ENCODE peak calls at places on chromosomes 12 and 14, in eight cellular contexts. J is GM10248, Q is GM12865, O is fibroblast of lung, K is fibroblast of mammary gland, B is brain microvascular endothelial cell, X is Panc1, T is tibial artery. Z is an unnamed sample.

GRCh38 chr12:100391856-100392255 is 35.0 kb downstream of the SLC17A8 start:
- DNase-seq in O (no peak), T (no peak), K (peak), X (no peak), B (no peak), Q (no peak), J (no peak), Z (no peak)

GRCh38 chr12:57712671-57713070 is 18.7 kb downstream of the OS9 start:
- DNase-seq in B (no peak), O (no peak), J (no peak), K (no peak), T (no peak), Q (no peak), X (no peak), Z (no peak)

GRCh38 chr12:108403952-108404351 is 64.8 kb upstream of the CMKLR1 start:
- DNase-seq in O (no peak), K (no peak), J (no peak), B (no peak), Q (no peak), X (no peak), T (no peak), Z (no peak)

GRCh38 chr14:79668941-79669340 is 542.4 kb downstream of the DIO2 start:
- DNase-seq in X (no peak), K (no peak), O (no peak), B (no peak), J (no peak), Q (no peak), T (no peak), Z (no peak)

GRCh38 chr12:72465940-72466630 is 193.9 kb downstream of the TRHDE start:
- DNase-seq in B (no peak), Q (no peak), X (no peak), K (no peak), J (no peak), O (no peak), T (no peak), Z (no peak)

GRCh38 chr12:60201891-60202290 is 606.1 kb downstream of the SLC16A7 start:
- DNase-seq in O (peak), K (peak), X (no peak), J (no peak), B (peak), Q (no peak), T (no peak), Z (no peak)

GRCh38 chr12:29534935-29535334 is 37.4 kb upstream of the OVCH1 start:
- DNase-seq in O (no peak), T (no peak), B (no peak), K (peak), X (no peak), Q (no peak), J (no peak), Z (no peak)

GRCh38 chr14:56119221-56119967 is 1.2 kb downstream of the PELI2 start:
- DNase-seq in B (peak), T (peak), J (peak), Q (peak), K (peak), X (no peak), O (peak), Z (peak)

GRCh38 chr14:28751467-28752058 is 15.0 kb upstream of the FOXG1 start:
- DNase-seq in B (peak), J (no peak), K (peak), X (peak), O (peak), Q (peak), T (no peak), Z (no peak)

GRCh38 chr12:81021131-81021530 is 56.7 kb upstream of the ACSS3 start:
- DNase-seq in K (no peak), B (no peak), X (no peak), Q (no peak), T (no peak), O (no peak), J (no peak), Z (no peak)

GRCh38 chr12:125861299-125862281 is 796.4 kb downstream of the AACS start:
- DNase-seq in O (peak), X (no peak), B (no peak), K (no peak), T (no peak), Q (no peak), J (no peak), Z (no peak)

GRCh38 chr14:30410986-30411385 is 148.0 kb upstream of the G2E3 start:
- DNase-seq in T (no peak), J (no peak), K (no peak), O (no peak), Q (no peak), B (no peak), X (no peak), Z (no peak)

DNA sequence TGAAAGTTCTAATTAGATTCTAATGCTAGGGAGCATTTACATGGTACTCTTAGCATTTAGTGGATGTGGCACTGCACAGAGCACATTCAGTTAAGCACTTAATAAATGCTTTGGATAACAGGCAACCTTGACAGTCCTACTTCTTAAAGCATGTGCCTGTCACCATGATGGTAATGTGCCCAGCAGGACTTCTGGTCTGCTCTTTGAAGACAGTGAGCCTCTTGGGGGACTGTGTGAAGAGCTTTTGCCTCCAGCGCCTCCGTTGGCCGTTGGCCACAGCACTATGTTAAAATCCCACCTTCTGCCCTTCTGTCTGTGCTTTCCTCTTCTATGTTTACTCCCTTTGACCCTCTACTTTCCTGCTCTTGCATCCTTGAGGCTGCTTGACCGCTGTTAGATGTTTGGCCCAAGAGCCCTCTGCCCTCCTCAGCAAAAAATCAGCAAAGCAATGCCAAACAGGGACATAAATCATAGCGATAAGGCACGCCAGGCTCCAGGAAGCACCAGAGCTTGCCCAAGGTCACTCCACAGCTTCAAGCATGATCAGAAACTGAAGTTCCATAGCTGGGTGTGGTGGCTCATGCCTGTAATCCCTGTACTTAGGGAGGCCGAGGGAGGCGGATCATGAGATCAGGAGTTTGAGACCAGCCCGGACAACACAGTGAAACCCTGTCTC is 8.3 kb downstream of the CDKL1 start:
- DNase-seq in T (no peak), X (no peak), J (no peak), K (no peak), Q (no peak), B (no peak), O (no peak), Z (no peak)
- TF ChIP-seq CTCF in T (no peak), X (no peak), J (no peak), K (no peak), Q (no peak), B (no peak), O (no peak), Z (no peak)

DNA sequence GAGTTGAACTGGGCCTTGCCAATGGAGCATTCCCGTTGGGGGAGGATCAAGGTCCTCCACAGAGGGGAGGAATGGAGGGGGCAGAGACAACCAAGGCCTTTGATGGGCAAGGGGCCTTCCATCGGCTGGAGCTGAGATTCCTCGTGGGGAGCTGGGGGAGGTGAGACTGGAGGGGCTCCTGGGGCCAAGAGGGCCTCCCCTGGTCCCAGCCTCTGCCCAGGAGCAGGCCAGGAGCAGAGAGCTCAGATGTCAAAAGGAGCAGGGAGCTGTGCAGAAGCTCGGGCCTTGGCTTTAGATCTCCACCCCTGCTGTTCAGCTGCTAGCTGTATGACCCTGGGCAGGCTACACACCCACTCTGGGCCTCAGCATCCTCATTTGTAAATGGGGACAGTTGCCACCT is 24.0 kb downstream of the TMEM63C start:
- DNase-seq in X (no peak), K (no peak), Q (no peak), O (no peak), J (no peak), T (no peak), B (no peak), Z (no peak)
- TF ChIP-seq CTCF in X (no peak), K (no peak), Q (no peak), O (no peak), J (no peak), T (no peak), B (no peak), Z (no peak)

DNA sequence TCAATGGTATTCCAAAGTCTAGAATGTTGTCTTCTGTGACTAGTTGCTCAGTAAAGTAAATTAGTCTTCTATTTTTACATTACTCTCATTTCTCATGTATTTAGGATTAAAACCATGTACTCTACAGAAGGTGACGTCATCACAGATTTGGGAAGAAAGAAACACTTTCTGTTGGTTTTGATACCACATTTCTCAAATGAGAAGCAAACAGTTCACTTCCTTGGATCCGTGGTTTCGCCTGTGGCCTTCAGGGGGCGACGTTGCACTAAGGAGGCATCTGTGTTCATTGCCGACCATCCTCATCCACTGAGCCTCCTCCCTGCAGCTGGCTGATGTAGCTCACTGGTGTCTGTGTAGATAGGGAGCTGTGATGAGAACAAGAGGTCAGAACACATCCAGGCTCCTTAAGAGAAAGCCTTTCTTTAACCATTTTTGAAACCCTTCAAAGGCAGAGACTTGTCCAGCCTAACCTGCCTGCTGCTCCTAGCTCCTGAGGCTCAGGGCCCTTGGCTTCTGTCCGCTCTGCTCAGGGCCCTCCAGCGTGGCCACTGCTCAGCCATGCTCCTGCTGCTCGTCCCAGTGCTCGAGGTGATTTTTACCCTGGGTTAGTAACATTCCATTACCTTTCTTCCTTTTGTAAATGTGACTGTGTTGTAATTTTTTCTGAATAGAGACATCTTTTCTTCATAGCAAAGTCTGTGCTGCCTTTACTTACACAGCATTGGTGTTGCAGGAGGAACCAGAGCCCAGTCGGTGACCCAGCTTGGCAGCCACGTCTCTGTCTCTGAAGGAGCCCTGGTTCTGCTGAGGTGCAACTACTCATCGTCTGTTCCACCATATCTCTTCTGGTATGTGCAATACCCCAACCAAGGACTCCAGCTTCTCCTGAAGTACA is 220.6 kb upstream of the OR4E1 start:
- DNase-seq in O (no peak), Q (peak), J (no peak), B (no peak), K (no peak), T (no peak), X (no peak), Z (no peak)
- TF ChIP-seq CTCF in O (no peak), Q (peak), J (peak), B (peak), K (peak), T (no peak), X (peak), Z (peak)

DNA sequence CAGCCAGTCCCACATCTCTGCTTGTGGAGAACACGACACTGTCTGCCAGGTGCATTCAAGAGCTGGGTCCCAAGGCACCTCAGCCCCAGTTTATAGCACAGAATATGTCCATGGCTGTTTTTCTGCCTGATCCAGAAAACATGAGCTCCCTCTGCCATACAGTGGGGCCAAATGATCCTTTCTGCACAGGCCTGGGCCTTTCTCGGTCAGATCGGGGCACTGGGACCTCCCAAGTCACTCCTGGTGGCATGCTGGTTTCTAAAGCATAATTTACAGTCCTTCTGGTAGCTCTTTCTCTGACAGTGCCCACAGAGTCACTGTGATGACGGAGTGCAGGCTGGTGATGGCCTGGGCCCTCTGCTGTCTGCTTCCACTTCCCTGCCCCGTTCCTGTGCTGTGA is 99.2 kb downstream of the ADGRD1 start:
- DNase-seq in O (no peak), J (no peak), Q (no peak), K (no peak), X (no peak), T (no peak), B (no peak), Z (no peak)
- TF ChIP-seq CTCF in O (no peak), J (no peak), Q (no peak), K (no peak), X (no peak), T (no peak), B (no peak), Z (no peak)

GRCh38 chr12:938810-939209 is 10.7 kb downstream of the RAD52 start:
- DNase-seq in J (no peak), X (no peak), T (no peak), Q (no peak), O (no peak), B (no peak), K (no peak), Z (no peak)
- TF ChIP-seq CTCF in J (no peak), X (no peak), T (no peak), Q (no peak), O (no peak), B (no peak), K (no peak), Z (no peak)

GRCh38 chr12:52121848-52122838 is 42.6 kb downstream of the SMIM41 start:
- DNase-seq in X (no peak), B (peak), J (peak), O (peak), T (no peak), K (peak), Q (peak), Z (peak)
- TF ChIP-seq CTCF in X (peak), B (peak), J (peak), O (peak), T (no peak), K (peak), Q (peak), Z (peak)

DNA sequence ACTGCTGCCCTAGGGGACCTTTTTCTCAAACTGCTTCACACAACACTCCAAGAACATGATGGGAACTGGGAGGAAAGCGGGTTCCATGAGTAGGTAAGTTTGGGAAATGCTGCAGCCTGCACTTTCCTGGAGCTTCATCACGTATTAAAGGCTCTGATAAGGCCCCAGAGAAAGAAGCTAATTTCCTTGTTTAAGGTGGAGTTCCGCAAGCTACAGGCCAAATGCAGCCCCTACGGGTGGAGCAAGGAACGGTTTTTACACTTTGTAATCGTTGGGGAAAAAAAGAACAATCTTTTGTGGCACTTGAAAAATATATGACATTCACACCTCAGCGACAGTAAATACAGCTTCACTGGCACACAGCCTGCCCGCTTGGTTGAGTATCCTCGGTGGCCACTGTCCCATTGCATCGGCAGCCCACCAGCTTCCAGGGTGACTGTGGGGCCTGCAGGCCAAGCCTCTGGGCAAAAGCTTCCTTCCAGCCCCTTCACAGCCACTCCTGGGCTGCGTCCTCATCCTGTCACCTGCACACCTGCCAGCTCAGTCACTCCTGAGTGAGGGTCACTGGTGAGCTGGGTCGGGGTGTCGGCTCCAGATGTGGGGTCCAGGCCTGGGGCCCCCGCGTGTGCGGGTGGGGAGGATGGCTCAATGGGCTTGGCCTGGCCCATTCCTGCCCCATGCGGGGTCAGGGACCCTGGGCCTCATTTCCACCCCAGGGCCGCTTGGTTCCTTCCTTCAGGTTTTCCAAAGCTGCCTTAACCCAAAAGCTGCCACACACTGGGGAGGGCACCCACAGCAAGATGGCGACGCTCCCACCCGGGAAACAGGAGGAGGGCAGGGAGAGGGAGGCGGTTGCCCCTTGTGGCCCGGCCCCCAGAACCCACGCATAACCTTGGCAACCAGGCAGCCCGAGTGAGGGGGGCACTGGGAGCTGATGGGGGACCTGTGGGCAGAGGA is 2.4 kb downstream of the AMN start:
- DNase-seq in T (no peak), J (no peak), Q (no peak), X (no peak), B (no peak), K (no peak), O (no peak), Z (no peak)
- TF ChIP-seq CTCF in T (no peak), J (no peak), Q (no peak), X (no peak), B (peak), K (peak), O (no peak), Z (no peak)

GRCh38 chr14:66923251-66923650 is 266.0 kb upstream of the GARIN2 start:
- DNase-seq in J (no peak), Q (no peak), T (no peak), O (no peak), X (no peak), B (no peak), K (no peak), Z (no peak)
- TF ChIP-seq CTCF in J (no peak), Q (no peak), T (no peak), O (no peak), X (no peak), B (no peak), K (no peak), Z (no peak)

GRCh38 chr12:123073962-123074801 is 76.7 kb downstream of the PITPNM2 start:
- DNase-seq in Q (no peak), X (no peak), J (no peak), O (no peak), K (no peak), T (no peak), B (no peak), Z (no peak)

GRCh38 chr12:123075092-123075491 is 75.8 kb downstream of the PITPNM2 start:
- DNase-seq in K (no peak), J (no peak), X (no peak), B (no peak), Q (no peak), O (no peak), T (no peak), Z (no peak)

GRCh38 chr12:123077298-123078113 is 73.4 kb downstream of the PITPNM2 start:
- DNase-seq in Q (no peak), O (no peak), T (no peak), X (no peak), J (no peak), B (no peak), K (no peak), Z (no peak)

GRCh38 chr12:123076604-123077297 is 74.1 kb downstream of the PITPNM2 start:
- DNase-seq in J (peak), T (no peak), O (peak), X (no peak), B (peak), K (no peak), Q (peak), Z (peak)

GRCh38 chr12:123075591-123076171 is 75.2 kb downstream of the PITPNM2 start:
- DNase-seq in Q (peak), X (no peak), K (no peak), B (no peak), J (peak), T (no peak), O (peak), Z (peak)
- TF ChIP-seq CTCF in Q (no peak), X (no peak), K (no peak), B (peak), J (no peak), T (no peak), O (no peak), Z (no peak)

GRCh38 chr12:89634508-89634907 is 74.1 kb downstream of the ATP2B1 start:
- DNase-seq in Q (no peak), K (no peak), B (no peak), T (no peak), X (no peak), J (no peak), O (no peak), Z (no peak)

GRCh38 chr12:89636054-89636775 is 72.4 kb downstream of the ATP2B1 start:
- DNase-seq in T (no peak), B (no peak), Q (no peak), O (peak), J (no peak), K (peak), X (peak), Z (no peak)

GRCh38 chr12:89632778-89633177 is 75.9 kb downstream of the ATP2B1 start:
- DNase-seq in J (no peak), X (no peak), K (no peak), Q (no peak), B (no peak), T (no peak), O (no peak), Z (no peak)

DNA sequence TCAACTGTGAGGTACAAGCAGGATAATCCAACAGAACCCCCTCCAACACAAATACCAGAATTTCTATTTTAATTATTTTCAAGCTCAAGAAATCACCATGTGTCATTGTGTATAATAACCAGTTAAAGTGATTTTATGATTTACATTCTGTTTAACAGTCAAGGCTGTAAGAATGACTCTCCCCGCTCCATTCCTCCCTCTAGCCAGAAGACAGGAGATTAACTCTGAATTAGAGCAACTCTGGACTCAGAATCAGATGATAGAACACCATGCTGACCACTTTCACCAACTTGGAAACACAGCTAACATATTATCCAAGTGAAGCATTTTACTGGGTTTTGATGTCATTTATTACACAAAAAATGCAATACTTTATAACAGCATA is 71.9 kb downstream of the ATP2B1 start:
- DNase-seq in Q (no peak), X (no peak), K (peak), T (no peak), O (peak), J (no peak), B (no peak), Z (no peak)
- TF ChIP-seq CTCF in Q (no peak), X (no peak), K (no peak), T (no peak), O (no peak), J (no peak), B (no peak), Z (no peak)